ENCODE peak calls at places on chromosomes 11 and 22, in seven cellular contexts. One of them, this sample, is unnamed.

GRCh38 chr11:76620471-76620870 is 50.1 kb downstream of the LRRC32 start:
- DNase-seq in HepG2: no peak
- DNase-seq in GM12878: no peak
- DNase-seq in SK-N-SH: no peak
- DNase-seq in HCT116: no peak
- DNase-seq in K562: no peak
- DNase-seq in H1: no peak
- DNase-seq in this sample: no peak

GRCh38 chr11:70067036-70067435 is 11.1 kb upstream of the ANO1 start:
- DNase-seq in K562: no peak
- DNase-seq in HCT116: no peak
- DNase-seq in HepG2: no peak
- DNase-seq in SK-N-SH: peak
- DNase-seq in H1: peak
- DNase-seq in GM12878: no peak
- DNase-seq in this sample: no peak

GRCh38 chr22:37024339-37025157 is 5.0 kb downstream of the MPST start:
- DNase-seq in HCT116: no peak
- DNase-seq in H1: no peak
- DNase-seq in GM12878: no peak
- DNase-seq in HepG2: no peak
- DNase-seq in K562: no peak
- DNase-seq in SK-N-SH: no peak
- DNase-seq in this sample: no peak

GRCh38 chr11:94866231-94866827 is 98.2 kb downstream of the AMOTL1 start:
- DNase-seq in GM12878: no peak
- DNase-seq in K562: no peak
- DNase-seq in HCT116: no peak
- DNase-seq in H1: no peak
- DNase-seq in SK-N-SH: no peak
- DNase-seq in HepG2: no peak
- DNase-seq in this sample: no peak

GRCh38 chr11:130611791-130612251 is 163.4 kb downstream of the ADAMTS15 start:
- DNase-seq in H1: no peak
- DNase-seq in GM12878: no peak
- DNase-seq in K562: no peak
- DNase-seq in HCT116: no peak
- DNase-seq in HepG2: no peak
- DNase-seq in SK-N-SH: no peak
- DNase-seq in this sample: no peak

GRCh38 chr11:36073411-36074203 is 129.7 kb downstream of the LDLRAD3 start:
- DNase-seq in HCT116: no peak
- DNase-seq in K562: no peak
- DNase-seq in HepG2: no peak
- DNase-seq in SK-N-SH: peak
- DNase-seq in H1: no peak
- DNase-seq in GM12878: no peak
- DNase-seq in this sample: no peak

GRCh38 chr11:99952816-99953215 is 734.3 kb upstream of the ARHGAP42 start:
- DNase-seq in H1: no peak
- DNase-seq in K562: no peak
- DNase-seq in HepG2: no peak
- DNase-seq in SK-N-SH: no peak
- DNase-seq in GM12878: no peak
- DNase-seq in HCT116: no peak
- DNase-seq in this sample: no peak

GRCh38 chr11:134751161-134751560 is 339.1 kb upstream of the B3GAT1 start:
- DNase-seq in GM12878: no peak
- DNase-seq in K562: no peak
- DNase-seq in H1: no peak
- DNase-seq in HepG2: no peak
- DNase-seq in HCT116: no peak
- DNase-seq in SK-N-SH: no peak
- DNase-seq in this sample: no peak

GRCh38 chr11:73818838-73819237 is 31.2 kb downstream of the MRPL48 start:
- DNase-seq in H1: no peak
- DNase-seq in GM12878: no peak
- DNase-seq in HCT116: no peak
- DNase-seq in HepG2: no peak
- DNase-seq in K562: no peak
- DNase-seq in SK-N-SH: peak
- DNase-seq in this sample: no peak

GRCh38 chr11:111840143-111840542 is 31.2 kb downstream of the ALG9 start:
- DNase-seq in H1: no peak
- DNase-seq in HCT116: no peak
- DNase-seq in HepG2: peak
- DNase-seq in SK-N-SH: no peak
- DNase-seq in GM12878: no peak
- DNase-seq in K562: no peak
- DNase-seq in this sample: no peak

GRCh38 chr11:70278994-70279393 is 8.5 kb downstream of the PPFIA1 start:
- DNase-seq in HepG2: no peak
- DNase-seq in H1: no peak
- DNase-seq in K562: no peak
- DNase-seq in SK-N-SH: no peak
- DNase-seq in HCT116: no peak
- DNase-seq in GM12878: no peak
- DNase-seq in this sample: no peak

GRCh38 chr11:92738281-92738680 is 231.2 kb upstream of the MTNR1B start:
- DNase-seq in HepG2: no peak
- DNase-seq in K562: no peak
- DNase-seq in GM12878: no peak
- DNase-seq in HCT116: no peak
- DNase-seq in SK-N-SH: no peak
- DNase-seq in H1: no peak
- DNase-seq in this sample: no peak

GRCh38 chr11:126352163-126352562 is 3.3 kb upstream of the ST3GAL4 start:
- DNase-seq in K562: no peak
- DNase-seq in HCT116: no peak
- DNase-seq in GM12878: no peak
- DNase-seq in HepG2: no peak
- DNase-seq in SK-N-SH: no peak
- DNase-seq in H1: no peak
- DNase-seq in this sample: no peak

GRCh38 chr11:592918-593317 is 16.6 kb downstream of the PHRF1 start:
- DNase-seq in HepG2: no peak
- DNase-seq in GM12878: no peak
- DNase-seq in HCT116: no peak
- DNase-seq in H1: no peak
- DNase-seq in SK-N-SH: no peak
- DNase-seq in K562: no peak
- DNase-seq in this sample: no peak

GRCh38 chr11:128813729-128814128 is 53.4 kb downstream of the KCNJ1 start:
- DNase-seq in SK-N-SH: no peak
- DNase-seq in GM12878: no peak
- DNase-seq in H1: no peak
- DNase-seq in HCT116: no peak
- DNase-seq in K562: no peak
- DNase-seq in HepG2: no peak
- DNase-seq in this sample: no peak

GRCh38 chr11:96095884-96096301 is 172.0 kb upstream of the MTMR2 start:
- DNase-seq in HepG2: no peak
- DNase-seq in K562: no peak
- DNase-seq in H1: no peak
- DNase-seq in SK-N-SH: no peak
- DNase-seq in HCT116: no peak
- DNase-seq in GM12878: no peak
- DNase-seq in this sample: no peak

GRCh38 chr11:17722000-17722643 is 2.8 kb downstream of the MYOD1 start:
- DNase-seq in H1: peak
- DNase-seq in GM12878: no peak
- DNase-seq in K562: peak
- DNase-seq in SK-N-SH: peak
- DNase-seq in HepG2: no peak
- DNase-seq in HCT116: peak
- DNase-seq in this sample: peak

GRCh38 chr11:86888164-86888977 is 66.8 kb downstream of the FZD4 start:
- DNase-seq in H1: no peak
- DNase-seq in HepG2: no peak
- DNase-seq in GM12878: no peak
- DNase-seq in SK-N-SH: no peak
- DNase-seq in HCT116: no peak
- DNase-seq in K562: no peak
- DNase-seq in this sample: no peak

GRCh38 chr22:46072030-46072881 is 78.1 kb upstream of the PPARA start:
- DNase-seq in K562: no peak
- DNase-seq in H1: peak
- DNase-seq in HCT116: no peak
- DNase-seq in SK-N-SH: no peak
- DNase-seq in HepG2: no peak
- DNase-seq in GM12878: no peak
- DNase-seq in this sample: peak

GRCh38 chr11:70528794-70529580 is 130.7 kb downstream of the CTTN start:
- DNase-seq in HepG2: no peak
- DNase-seq in SK-N-SH: peak
- DNase-seq in GM12878: no peak
- DNase-seq in HCT116: no peak
- DNase-seq in H1: no peak
- DNase-seq in K562: no peak
- DNase-seq in this sample: no peak

GRCh38 chr11:10943968-10944367 is 86.1 kb upstream of the ZBED5 start:
- DNase-seq in K562: no peak
- DNase-seq in HepG2: no peak
- DNase-seq in H1: no peak
- DNase-seq in HCT116: no peak
- DNase-seq in SK-N-SH: no peak
- DNase-seq in GM12878: no peak
- DNase-seq in this sample: no peak

GRCh38 chr11:64239662-64240466 is 1.0 kb upstream of the FKBP2 start:
- DNase-seq in SK-N-SH: no peak
- DNase-seq in H1: no peak
- DNase-seq in HepG2: no peak
- DNase-seq in HCT116: no peak
- DNase-seq in K562: no peak
- DNase-seq in GM12878: peak
- DNase-seq in this sample: no peak

GRCh38 chr11:66467034-66467659 is 442 bp downstream of the PELI3 start:
- DNase-seq in HCT116: no peak
- DNase-seq in GM12878: no peak
- DNase-seq in HepG2: no peak
- DNase-seq in K562: peak
- DNase-seq in SK-N-SH: no peak
- DNase-seq in H1: no peak
- DNase-seq in this sample: peak
- TF ChIP-seq JUND in HCT116: no peak
- TF ChIP-seq JUND in GM12878: no peak
- TF ChIP-seq JUND in HepG2: no peak
- TF ChIP-seq JUND in K562: no peak
- TF ChIP-seq JUND in SK-N-SH: no peak
- TF ChIP-seq JUND in H1: no peak
- TF ChIP-seq JUND in this sample: no peak

GRCh38 chr11:132300283-132300682 is 929.9 kb downstream of the NTM start:
- DNase-seq in HCT116: no peak
- DNase-seq in SK-N-SH: peak
- DNase-seq in H1: no peak
- DNase-seq in K562: no peak
- DNase-seq in HepG2: no peak
- DNase-seq in GM12878: no peak
- DNase-seq in this sample: no peak
- TF ChIP-seq JUND in HCT116: no peak
- TF ChIP-seq JUND in SK-N-SH: no peak
- TF ChIP-seq JUND in H1: no peak
- TF ChIP-seq JUND in K562: no peak
- TF ChIP-seq JUND in HepG2: no peak
- TF ChIP-seq JUND in GM12878: no peak
- TF ChIP-seq JUND in this sample: no peak

GRCh38 chr11:118263694-118264567 is at the start of gene MPZL2:
- DNase-seq in H1: peak
- DNase-seq in SK-N-SH: no peak
- DNase-seq in HepG2: peak
- DNase-seq in HCT116: peak
- DNase-seq in K562: no peak
- DNase-seq in GM12878: no peak
- DNase-seq in this sample: peak
- TF ChIP-seq JUND in H1: no peak
- TF ChIP-seq JUND in SK-N-SH: no peak
- TF ChIP-seq JUND in HepG2: peak
- TF ChIP-seq JUND in HCT116: peak
- TF ChIP-seq JUND in K562: no peak
- TF ChIP-seq JUND in GM12878: no peak
- TF ChIP-seq JUND in this sample: no peak

GRCh38 chr11:2537010-2537695 is 92.3 kb downstream of the KCNQ1 start:
- DNase-seq in SK-N-SH: no peak
- DNase-seq in HCT116: no peak
- DNase-seq in GM12878: no peak
- DNase-seq in K562: no peak
- DNase-seq in HepG2: no peak
- DNase-seq in H1: no peak
- DNase-seq in this sample: no peak

GRCh38 chr11:2536440-2536989 is 91.7 kb downstream of the KCNQ1 start:
- DNase-seq in SK-N-SH: no peak
- DNase-seq in HCT116: no peak
- DNase-seq in H1: no peak
- DNase-seq in K562: no peak
- DNase-seq in GM12878: no peak
- DNase-seq in HepG2: no peak
- DNase-seq in this sample: no peak

GRCh38 chr11:2538951-2539735 is 94.3 kb downstream of the KCNQ1 start:
- DNase-seq in HCT116: no peak
- DNase-seq in H1: no peak
- DNase-seq in GM12878: no peak
- DNase-seq in HepG2: no peak
- DNase-seq in SK-N-SH: no peak
- DNase-seq in K562: no peak
- DNase-seq in this sample: no peak

GRCh38 chr11:2539761-2540520 is 95.1 kb downstream of the KCNQ1 start:
- DNase-seq in H1: no peak
- DNase-seq in GM12878: no peak
- DNase-seq in HCT116: no peak
- DNase-seq in SK-N-SH: no peak
- DNase-seq in K562: no peak
- DNase-seq in HepG2: no peak
- DNase-seq in this sample: no peak

DNA sequence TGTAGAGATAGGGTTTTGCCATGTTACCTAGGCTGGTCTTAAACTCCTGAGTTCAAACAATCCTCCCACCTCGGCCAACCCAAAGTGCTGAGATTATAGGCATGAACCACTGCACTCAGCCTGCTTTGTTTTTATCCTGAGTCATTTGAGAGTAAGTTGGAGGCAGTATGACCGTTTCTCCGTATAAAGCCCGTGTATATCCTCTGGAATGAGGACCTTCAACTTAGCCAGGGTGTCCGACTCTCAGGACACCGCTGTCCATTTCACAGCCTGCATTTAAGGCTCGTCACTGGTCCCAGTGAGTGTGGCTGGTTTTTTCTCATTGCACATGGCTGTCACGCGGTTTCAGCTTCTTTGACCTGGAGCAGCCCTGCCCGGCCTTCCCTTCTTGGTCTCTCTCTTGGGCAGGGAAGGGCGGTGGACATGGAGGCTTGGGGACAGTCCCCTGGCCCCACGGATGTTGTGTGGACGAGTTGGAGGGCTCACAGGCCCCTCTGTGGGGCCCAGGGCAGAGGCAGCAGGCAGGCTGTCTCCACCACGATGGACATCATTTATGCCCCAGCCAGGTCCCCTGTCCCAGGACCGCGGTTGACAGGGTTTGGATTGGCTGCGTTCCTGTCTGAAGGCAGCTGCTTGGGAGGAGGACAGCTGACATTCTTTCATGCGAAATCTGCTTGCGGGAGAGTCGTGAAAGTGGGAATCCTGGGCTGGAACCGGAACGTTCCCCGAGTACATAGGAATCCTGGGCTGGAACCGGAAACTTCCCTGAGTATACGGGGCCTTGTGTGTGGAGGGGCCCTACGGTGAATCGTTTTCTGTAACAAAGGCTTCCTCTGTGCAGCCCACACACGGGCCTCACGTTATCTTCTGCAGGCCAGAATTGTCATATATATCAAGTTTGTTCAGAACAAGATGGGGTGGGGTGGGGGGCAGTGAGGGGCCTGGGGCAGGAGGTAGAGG is 93.4 kb downstream of the KCNQ1 start:
- DNase-seq in SK-N-SH: no peak
- DNase-seq in GM12878: no peak
- DNase-seq in K562: no peak
- DNase-seq in H1: no peak
- DNase-seq in HepG2: no peak
- DNase-seq in HCT116: no peak
- DNase-seq in this sample: no peak
- TF ChIP-seq JUND in SK-N-SH: no peak
- TF ChIP-seq JUND in GM12878: no peak
- TF ChIP-seq JUND in K562: no peak
- TF ChIP-seq JUND in H1: no peak
- TF ChIP-seq JUND in HepG2: no peak
- TF ChIP-seq JUND in HCT116: no peak
- TF ChIP-seq JUND in this sample: no peak